ENCODE peak calls at places on chromosomes 12 and 14, in five cellular contexts. One of them, this sample, is unnamed.

GRCh38 chr12:46585854-46586621 is 213.5 kb upstream of the SLC38A2 start:
- DNase-seq in K562: peak
- DNase-seq in GM12878: no peak
- DNase-seq in SK-N-SH: no peak
- DNase-seq in HepG2: peak
- DNase-seq in this sample: peak

GRCh38 chr14:103436533-103436932 is 51.3 kb downstream of the MARK3 start:
- DNase-seq in K562: no peak
- DNase-seq in GM12878: no peak
- DNase-seq in SK-N-SH: no peak
- DNase-seq in HepG2: no peak
- DNase-seq in this sample: peak

GRCh38 chr12:108000111-108000510 is 129.0 kb upstream of the WSCD2 start:
- DNase-seq in K562: no peak
- DNase-seq in GM12878: no peak
- DNase-seq in SK-N-SH: no peak
- DNase-seq in HepG2: no peak
- DNase-seq in this sample: no peak

GRCh38 chr14:71883094-71883493 is 49.1 kb upstream of the RGS6 start:
- DNase-seq in K562: no peak
- DNase-seq in GM12878: no peak
- DNase-seq in SK-N-SH: no peak
- DNase-seq in HepG2: no peak
- DNase-seq in this sample: no peak

GRCh38 chr14:51304956-51305355 is 64.9 kb downstream of the TMX1 start:
- DNase-seq in K562: no peak
- DNase-seq in GM12878: no peak
- DNase-seq in SK-N-SH: no peak
- DNase-seq in HepG2: no peak
- DNase-seq in this sample: peak

GRCh38 chr14:96741151-96741977 is 55.8 kb upstream of the VRK1 start:
- DNase-seq in K562: peak
- DNase-seq in GM12878: no peak
- DNase-seq in SK-N-SH: peak
- DNase-seq in HepG2: no peak
- DNase-seq in this sample: peak

GRCh38 chr12:8698132-8698829 is 490 bp downstream of the RIMKLB start:
- DNase-seq in K562: peak
- DNase-seq in GM12878: no peak
- DNase-seq in SK-N-SH: peak
- DNase-seq in HepG2: no peak
- DNase-seq in this sample: peak

GRCh38 chr14:100402631-100403030 is 79.5 kb downstream of the SLC25A47 start:
- DNase-seq in K562: no peak
- DNase-seq in GM12878: no peak
- DNase-seq in SK-N-SH: no peak
- DNase-seq in HepG2: no peak
- DNase-seq in this sample: no peak

GRCh38 chr14:90140956-90141316 is 79.1 kb downstream of the KCNK13 start:
- DNase-seq in K562: no peak
- DNase-seq in GM12878: no peak
- DNase-seq in SK-N-SH: no peak
- DNase-seq in HepG2: no peak
- DNase-seq in this sample: peak

GRCh38 chr12:93572712-93573551 is 457 bp downstream of the SOCS2 start:
- DNase-seq in K562: peak
- DNase-seq in GM12878: no peak
- DNase-seq in SK-N-SH: peak
- DNase-seq in HepG2: no peak
- DNase-seq in this sample: peak

GRCh38 chr12:19095869-19096480 is 33.6 kb upstream of the PLEKHA5 start:
- DNase-seq in K562: no peak
- DNase-seq in GM12878: no peak
- DNase-seq in SK-N-SH: no peak
- DNase-seq in HepG2: no peak
- DNase-seq in this sample: peak

GRCh38 chr14:103444837-103445524 is 59.8 kb downstream of the MARK3 start:
- DNase-seq in K562: peak
- DNase-seq in GM12878: no peak
- DNase-seq in SK-N-SH: peak
- DNase-seq in HepG2: no peak
- DNase-seq in this sample: peak

GRCh38 chr12:28369483-28369882 is 179.2 kb downstream of the CCDC91 start:
- DNase-seq in K562: peak
- DNase-seq in GM12878: no peak
- DNase-seq in SK-N-SH: no peak
- DNase-seq in HepG2: no peak
- DNase-seq in this sample: no peak

GRCh38 chr14:94119071-94119470 is 8.5 kb downstream of the IFI27 start:
- DNase-seq in K562: no peak
- DNase-seq in GM12878: no peak
- DNase-seq in SK-N-SH: no peak
- DNase-seq in HepG2: no peak
- DNase-seq in this sample: no peak

GRCh38 chr12:53071591-53072551 is 7.3 kb downstream of the SPRYD3 start:
- DNase-seq in K562: peak
- DNase-seq in GM12878: no peak
- DNase-seq in SK-N-SH: peak
- DNase-seq in HepG2: no peak
- DNase-seq in this sample: peak

GRCh38 chr14:76174982-76175381 is 23.3 kb downstream of the GPATCH2L start:
- DNase-seq in K562: no peak
- DNase-seq in GM12878: no peak
- DNase-seq in SK-N-SH: no peak
- DNase-seq in HepG2: no peak
- DNase-seq in this sample: no peak

GRCh38 chr14:90409209-90409730 is 12.4 kb downstream of the CALM1 start:
- DNase-seq in K562: no peak
- DNase-seq in GM12878: no peak
- DNase-seq in SK-N-SH: no peak
- DNase-seq in HepG2: no peak
- DNase-seq in this sample: peak

GRCh38 chr12:236445-236844 is 22.5 kb upstream of the SLC6A12 start:
- DNase-seq in K562: no peak
- DNase-seq in GM12878: no peak
- DNase-seq in SK-N-SH: no peak
- DNase-seq in HepG2: no peak
- DNase-seq in this sample: no peak

GRCh38 chr14:98901511-98902205 is 370.3 kb downstream of the BCL11B start:
- DNase-seq in K562: no peak
- DNase-seq in GM12878: no peak
- DNase-seq in SK-N-SH: no peak
- DNase-seq in HepG2: no peak
- DNase-seq in this sample: no peak

GRCh38 chr14:51004352-51004800 is 60.1 kb upstream of the PYGL start:
- DNase-seq in K562: no peak
- DNase-seq in GM12878: no peak
- DNase-seq in SK-N-SH: no peak
- DNase-seq in HepG2: no peak
- DNase-seq in this sample: no peak

GRCh38 chr14:22535126-22535525 is 53.9 kb downstream of the DAD1 start:
- DNase-seq in K562: no peak
- DNase-seq in GM12878: no peak
- DNase-seq in SK-N-SH: no peak
- DNase-seq in HepG2: no peak
- DNase-seq in this sample: no peak

GRCh38 chr12:63308701-63309100 is 157.7 kb upstream of the AVPR1A start:
- DNase-seq in K562: no peak
- DNase-seq in GM12878: no peak
- DNase-seq in SK-N-SH: no peak
- DNase-seq in HepG2: no peak
- DNase-seq in this sample: no peak

GRCh38 chr14:104732355-104732804 is 8.4 kb downstream of the ADSS1 start:
- DNase-seq in K562: no peak
- DNase-seq in GM12878: no peak
- DNase-seq in SK-N-SH: no peak
- DNase-seq in HepG2: no peak
- DNase-seq in this sample: no peak

DNA sequence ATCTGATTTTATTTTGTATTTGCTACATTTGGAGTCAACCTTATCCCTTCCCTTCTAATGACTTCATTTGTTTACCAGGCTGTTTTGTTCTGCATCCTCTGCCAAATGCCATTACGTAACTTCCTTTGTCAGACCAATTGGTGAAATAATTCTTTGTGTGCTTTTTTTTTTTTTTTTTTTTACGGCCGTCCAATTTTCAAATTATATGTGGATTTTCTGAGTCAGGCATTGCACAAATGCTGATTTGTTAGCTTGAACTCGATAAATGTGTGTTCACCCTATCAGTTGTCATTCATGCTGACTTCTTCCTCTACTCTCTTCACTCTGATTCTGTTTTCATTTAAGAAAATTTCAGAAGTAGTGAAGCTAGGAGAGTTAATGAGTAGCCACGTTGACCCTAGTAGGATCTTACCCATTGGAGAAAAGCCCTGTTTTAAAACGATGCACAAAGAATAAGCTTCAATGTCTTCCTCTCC is 386.2 kb downstream of the DIO2 start:
- DNase-seq in K562: no peak
- DNase-seq in GM12878: no peak
- DNase-seq in SK-N-SH: no peak
- DNase-seq in HepG2: no peak
- DNase-seq in this sample: peak
- TF ChIP-seq SMC3 in K562: no peak
- TF ChIP-seq SMC3 in GM12878: no peak
- TF ChIP-seq SMC3 in SK-N-SH: no peak
- TF ChIP-seq SMC3 in HepG2: no peak
- TF ChIP-seq SMC3 in this sample: no peak

GRCh38 chr12:50569876-50570275 is 65.1 kb downstream of the DIP2B start:
- DNase-seq in K562: no peak
- DNase-seq in GM12878: no peak
- DNase-seq in SK-N-SH: no peak
- DNase-seq in HepG2: no peak
- DNase-seq in this sample: peak

GRCh38 chr12:50572275-50572674 is 67.5 kb downstream of the DIP2B start:
- DNase-seq in K562: no peak
- DNase-seq in GM12878: no peak
- DNase-seq in SK-N-SH: peak
- DNase-seq in HepG2: peak
- DNase-seq in this sample: peak

GRCh38 chr12:50573271-50573670 is 68.5 kb downstream of the DIP2B start:
- DNase-seq in K562: no peak
- DNase-seq in GM12878: no peak
- DNase-seq in SK-N-SH: no peak
- DNase-seq in HepG2: no peak
- DNase-seq in this sample: no peak

GRCh38 chr12:50572760-50573159 is 68.0 kb downstream of the DIP2B start:
- DNase-seq in K562: no peak
- DNase-seq in GM12878: no peak
- DNase-seq in SK-N-SH: no peak
- DNase-seq in HepG2: no peak
- DNase-seq in this sample: no peak

DNA sequence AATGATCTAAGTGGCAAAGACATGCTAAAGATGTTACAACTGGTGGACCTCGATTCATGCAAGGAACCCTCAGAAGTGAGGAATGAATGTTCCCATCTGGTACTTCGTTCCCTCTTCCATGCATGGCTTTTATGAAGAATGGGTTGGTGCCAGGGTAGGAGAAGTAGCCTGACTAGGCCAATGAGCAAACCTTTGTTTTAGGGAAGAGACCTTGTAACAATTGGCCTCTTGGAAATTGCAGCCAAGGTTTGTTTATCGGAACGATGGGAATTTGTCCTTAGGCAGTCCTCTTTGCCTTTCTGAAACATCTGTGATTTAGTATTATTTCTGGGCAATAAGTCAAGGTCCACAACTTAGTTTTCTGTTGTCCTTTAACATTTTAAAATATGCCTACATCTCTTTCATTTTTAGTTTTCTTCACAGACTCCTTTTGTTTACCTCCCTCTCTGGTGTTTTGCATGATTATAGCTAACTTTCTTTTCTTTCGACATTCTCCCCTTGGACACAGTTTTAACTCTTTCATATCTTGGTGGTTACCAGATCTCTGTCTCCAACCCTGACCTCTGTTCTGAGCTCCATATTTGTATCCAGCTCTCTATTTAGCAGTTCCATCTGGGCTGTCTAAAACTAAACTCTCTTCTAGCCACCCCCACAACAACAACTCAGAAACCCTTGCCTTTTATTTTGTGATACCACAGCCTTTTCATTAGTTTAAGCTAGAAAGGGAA is 70.0 kb downstream of the DIP2B start:
- DNase-seq in K562: no peak
- DNase-seq in GM12878: no peak
- DNase-seq in SK-N-SH: no peak
- DNase-seq in HepG2: peak
- DNase-seq in this sample: peak
- TF ChIP-seq MXI1 in K562: no peak
- TF ChIP-seq MXI1 in GM12878: no peak
- TF ChIP-seq MXI1 in SK-N-SH: no peak
- TF ChIP-seq MXI1 in HepG2: no peak
- TF ChIP-seq MXI1 in this sample: no peak

DNA sequence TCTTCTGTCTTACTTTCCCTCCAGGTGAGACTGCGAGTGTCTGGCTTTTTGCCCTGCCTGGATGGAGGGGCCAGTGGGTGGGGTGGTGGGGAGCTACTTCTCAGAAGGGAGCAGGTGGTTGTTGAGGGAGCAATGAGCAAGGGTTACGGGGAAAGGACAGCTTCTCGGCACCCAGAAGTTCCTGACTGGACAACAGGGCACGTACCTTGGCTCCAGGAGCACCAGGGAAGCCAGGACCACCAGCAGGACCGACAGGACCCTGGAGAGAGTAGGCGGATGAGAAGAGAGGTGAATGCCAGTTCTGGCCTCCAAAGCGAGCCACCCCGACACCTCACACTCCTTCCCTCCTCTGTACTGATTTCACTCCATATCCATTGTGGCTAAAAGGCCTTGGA is 15.3 kb downstream of the COL2A1 start:
- DNase-seq in K562: no peak
- DNase-seq in GM12878: no peak
- DNase-seq in SK-N-SH: no peak
- DNase-seq in HepG2: no peak
- DNase-seq in this sample: no peak
- TF ChIP-seq SMC3 in K562: no peak
- TF ChIP-seq SMC3 in GM12878: no peak
- TF ChIP-seq SMC3 in SK-N-SH: no peak
- TF ChIP-seq SMC3 in HepG2: no peak
- TF ChIP-seq SMC3 in this sample: no peak

GRCh38 chr12:85996280-85996679 is 122.2 kb downstream of the NTS start:
- DNase-seq in K562: no peak
- DNase-seq in GM12878: no peak
- DNase-seq in SK-N-SH: no peak
- DNase-seq in HepG2: no peak
- DNase-seq in this sample: no peak
- TF ChIP-seq MXI1 in K562: no peak
- TF ChIP-seq MXI1 in GM12878: no peak
- TF ChIP-seq MXI1 in SK-N-SH: no peak
- TF ChIP-seq MXI1 in HepG2: no peak
- TF ChIP-seq MXI1 in this sample: no peak

DNA sequence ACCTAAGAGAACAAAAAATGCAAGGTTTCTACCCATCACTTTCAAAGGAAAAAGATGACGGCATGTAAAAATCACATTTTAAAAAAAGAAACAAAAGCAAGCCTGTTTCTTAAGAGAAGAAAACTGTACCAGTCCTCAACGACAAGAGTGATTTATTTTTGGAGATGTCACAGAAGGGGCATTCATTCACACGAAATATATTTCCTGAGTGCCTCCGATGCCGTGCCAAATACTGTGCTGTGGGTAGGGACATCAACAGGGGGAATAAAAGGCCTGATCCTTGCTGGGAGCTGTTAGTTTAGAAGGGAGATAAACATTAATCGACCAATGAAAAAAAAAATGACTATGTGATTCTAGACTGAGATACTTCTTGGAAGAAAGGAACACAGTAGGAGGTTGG is 297.5 kb upstream of the SOX5 start:
- DNase-seq in K562: no peak
- DNase-seq in GM12878: no peak
- DNase-seq in SK-N-SH: no peak
- DNase-seq in HepG2: no peak
- DNase-seq in this sample: no peak
- TF ChIP-seq SMC3 in K562: no peak
- TF ChIP-seq SMC3 in GM12878: no peak
- TF ChIP-seq SMC3 in SK-N-SH: no peak
- TF ChIP-seq SMC3 in HepG2: no peak
- TF ChIP-seq SMC3 in this sample: no peak

This sample was measured in IMR-90.